ENCODE peak calls at places on chromosomes 3 and 15, in nine cellular contexts. One of them, this sample, is unnamed.

GRCh38 chr3:178561239-178561638 is 25.0 kb downstream of the KCNMB2 start:
- DNase-seq in ACHN: no peak
- DNase-seq in AG09319: no peak
- DNase-seq in upper lobe of left lung: no peak
- DNase-seq in stimulated activated CD8-positive, alpha-beta memory T cell treated with anti-CD3 and anti-CD28 coated beads, Interleukin-15, amount 100 ng/mL, for 24 hours: no peak
- DNase-seq in C1 segment of cervical spinal cord: no peak
- DNase-seq in NCI-H2029: no peak
- DNase-seq in osteocyte: no peak
- DNase-seq in SK-N-DZ: no peak
- DNase-seq in this sample: no peak

GRCh38 chr3:5729852-5730251 is 542.3 kb downstream of the EDEM1 start:
- DNase-seq in ACHN: no peak
- DNase-seq in AG09319: no peak
- DNase-seq in upper lobe of left lung: no peak
- DNase-seq in stimulated activated CD8-positive, alpha-beta memory T cell treated with anti-CD3 and anti-CD28 coated beads, Interleukin-15, amount 100 ng/mL, for 24 hours: no peak
- DNase-seq in C1 segment of cervical spinal cord: no peak
- DNase-seq in NCI-H2029: no peak
- DNase-seq in osteocyte: no peak
- DNase-seq in SK-N-DZ: no peak
- DNase-seq in this sample: no peak

GRCh38 chr15:100902436-100903190 is 16.5 kb upstream of the LRRK1 start:
- DNase-seq in ACHN: no peak
- DNase-seq in AG09319: peak; percentile 67
- DNase-seq in upper lobe of left lung: peak; percentile 87
- DNase-seq in stimulated activated CD8-positive, alpha-beta memory T cell treated with anti-CD3 and anti-CD28 coated beads, Interleukin-15, amount 100 ng/mL, for 24 hours: no peak
- DNase-seq in C1 segment of cervical spinal cord: peak; percentile 28
- DNase-seq in NCI-H2029: peak; percentile 65
- DNase-seq in osteocyte: no peak
- DNase-seq in SK-N-DZ: peak; percentile 57
- DNase-seq in this sample: no peak

GRCh38 chr3:154970796-154971195 is 109.3 kb upstream of the MME start:
- DNase-seq in ACHN: no peak
- DNase-seq in AG09319: peak; percentile 87
- DNase-seq in upper lobe of left lung: no peak
- DNase-seq in stimulated activated CD8-positive, alpha-beta memory T cell treated with anti-CD3 and anti-CD28 coated beads, Interleukin-15, amount 100 ng/mL, for 24 hours: no peak
- DNase-seq in C1 segment of cervical spinal cord: no peak
- DNase-seq in NCI-H2029: no peak
- DNase-seq in osteocyte: no peak
- DNase-seq in SK-N-DZ: no peak
- DNase-seq in this sample: no peak

GRCh38 chr15:94075349-94075748 is 156.0 kb upstream of the MCTP2 start:
- DNase-seq in ACHN: no peak
- DNase-seq in AG09319: peak; percentile 14
- DNase-seq in upper lobe of left lung: no peak
- DNase-seq in stimulated activated CD8-positive, alpha-beta memory T cell treated with anti-CD3 and anti-CD28 coated beads, Interleukin-15, amount 100 ng/mL, for 24 hours: no peak
- DNase-seq in C1 segment of cervical spinal cord: no peak
- DNase-seq in NCI-H2029: no peak
- DNase-seq in osteocyte: no peak
- DNase-seq in SK-N-DZ: no peak
- DNase-seq in this sample: no peak

GRCh38 chr15:85615930-85616329 is 178.8 kb downstream of the KLHL25 start:
- DNase-seq in ACHN: peak; percentile 50
- DNase-seq in AG09319: no peak
- DNase-seq in upper lobe of left lung: no peak
- DNase-seq in stimulated activated CD8-positive, alpha-beta memory T cell treated with anti-CD3 and anti-CD28 coated beads, Interleukin-15, amount 100 ng/mL, for 24 hours: no peak
- DNase-seq in C1 segment of cervical spinal cord: no peak
- DNase-seq in NCI-H2029: no peak
- DNase-seq in osteocyte: no peak
- DNase-seq in SK-N-DZ: peak; percentile 11
- DNase-seq in this sample: peak; percentile 60

GRCh38 chr3:107676469-107677309 is 153.9 kb downstream of the BBX start:
- DNase-seq in ACHN: peak; percentile 39
- DNase-seq in AG09319: no peak
- DNase-seq in upper lobe of left lung: no peak
- DNase-seq in stimulated activated CD8-positive, alpha-beta memory T cell treated with anti-CD3 and anti-CD28 coated beads, Interleukin-15, amount 100 ng/mL, for 24 hours: no peak
- DNase-seq in C1 segment of cervical spinal cord: no peak
- DNase-seq in NCI-H2029: peak; percentile 40
- DNase-seq in osteocyte: no peak
- DNase-seq in SK-N-DZ: peak; percentile 39
- DNase-seq in this sample: peak; percentile 27

GRCh38 chr3:46926447-46926846 is 48.9 kb downstream of the PTH1R start:
- DNase-seq in ACHN: no peak
- DNase-seq in AG09319: no peak
- DNase-seq in upper lobe of left lung: no peak
- DNase-seq in stimulated activated CD8-positive, alpha-beta memory T cell treated with anti-CD3 and anti-CD28 coated beads, Interleukin-15, amount 100 ng/mL, for 24 hours: no peak
- DNase-seq in C1 segment of cervical spinal cord: no peak
- DNase-seq in NCI-H2029: no peak
- DNase-seq in osteocyte: no peak
- DNase-seq in SK-N-DZ: no peak
- DNase-seq in this sample: no peak

GRCh38 chr3:69080233-69080644 is at the start of gene UBA3:
- DNase-seq in ACHN: peak; percentile 85
- DNase-seq in AG09319: peak; percentile 49
- DNase-seq in upper lobe of left lung: peak; percentile 97
- DNase-seq in stimulated activated CD8-positive, alpha-beta memory T cell treated with anti-CD3 and anti-CD28 coated beads, Interleukin-15, amount 100 ng/mL, for 24 hours: peak; percentile 81
- DNase-seq in C1 segment of cervical spinal cord: peak; percentile 93
- DNase-seq in NCI-H2029: peak; percentile 54
- DNase-seq in osteocyte: peak; percentile 93
- DNase-seq in SK-N-DZ: peak; percentile 82
- DNase-seq in this sample: peak; percentile 95

GRCh38 chr15:71545223-71545760 is 265.1 kb upstream of the NR2E3 start:
- DNase-seq in ACHN: no peak
- DNase-seq in AG09319: no peak
- DNase-seq in upper lobe of left lung: no peak
- DNase-seq in stimulated activated CD8-positive, alpha-beta memory T cell treated with anti-CD3 and anti-CD28 coated beads, Interleukin-15, amount 100 ng/mL, for 24 hours: no peak
- DNase-seq in C1 segment of cervical spinal cord: no peak
- DNase-seq in NCI-H2029: no peak
- DNase-seq in osteocyte: no peak
- DNase-seq in SK-N-DZ: no peak
- DNase-seq in this sample: no peak

GRCh38 chr3:149198611-149199010 is 23.0 kb downstream of the CP start:
- DNase-seq in ACHN: no peak
- DNase-seq in AG09319: no peak
- DNase-seq in upper lobe of left lung: no peak
- DNase-seq in stimulated activated CD8-positive, alpha-beta memory T cell treated with anti-CD3 and anti-CD28 coated beads, Interleukin-15, amount 100 ng/mL, for 24 hours: no peak
- DNase-seq in C1 segment of cervical spinal cord: no peak
- DNase-seq in NCI-H2029: no peak
- DNase-seq in osteocyte: no peak
- DNase-seq in SK-N-DZ: no peak
- DNase-seq in this sample: peak; percentile 72

GRCh38 chr3:136959599-136959998 is 1.8 kb downstream of the IL20RB start:
- DNase-seq in ACHN: no peak
- DNase-seq in AG09319: no peak
- DNase-seq in upper lobe of left lung: no peak
- DNase-seq in stimulated activated CD8-positive, alpha-beta memory T cell treated with anti-CD3 and anti-CD28 coated beads, Interleukin-15, amount 100 ng/mL, for 24 hours: no peak
- DNase-seq in C1 segment of cervical spinal cord: no peak
- DNase-seq in NCI-H2029: no peak
- DNase-seq in osteocyte: no peak
- DNase-seq in SK-N-DZ: no peak
- DNase-seq in this sample: no peak

GRCh38 chr3:151439652-151440125 is 21.2 kb downstream of the IGSF10 start:
- DNase-seq in ACHN: peak; percentile 60
- DNase-seq in AG09319: peak; percentile 49
- DNase-seq in upper lobe of left lung: no peak
- DNase-seq in stimulated activated CD8-positive, alpha-beta memory T cell treated with anti-CD3 and anti-CD28 coated beads, Interleukin-15, amount 100 ng/mL, for 24 hours: no peak
- DNase-seq in C1 segment of cervical spinal cord: no peak
- DNase-seq in NCI-H2029: no peak
- DNase-seq in osteocyte: no peak
- DNase-seq in SK-N-DZ: peak; percentile 67
- DNase-seq in this sample: peak; percentile 62

GRCh38 chr3:60703956-60704736 is 547.1 kb downstream of the FHIT start:
- DNase-seq in ACHN: no peak
- DNase-seq in AG09319: no peak
- DNase-seq in upper lobe of left lung: no peak
- DNase-seq in stimulated activated CD8-positive, alpha-beta memory T cell treated with anti-CD3 and anti-CD28 coated beads, Interleukin-15, amount 100 ng/mL, for 24 hours: no peak
- DNase-seq in C1 segment of cervical spinal cord: no peak
- DNase-seq in NCI-H2029: no peak
- DNase-seq in osteocyte: no peak
- DNase-seq in SK-N-DZ: no peak
- DNase-seq in this sample: no peak

GRCh38 chr3:64178419-64178818 is 46.8 kb downstream of the PRICKLE2 start:
- DNase-seq in ACHN: no peak
- DNase-seq in AG09319: no peak
- DNase-seq in upper lobe of left lung: no peak
- DNase-seq in stimulated activated CD8-positive, alpha-beta memory T cell treated with anti-CD3 and anti-CD28 coated beads, Interleukin-15, amount 100 ng/mL, for 24 hours: no peak
- DNase-seq in C1 segment of cervical spinal cord: no peak
- DNase-seq in NCI-H2029: no peak
- DNase-seq in osteocyte: no peak
- DNase-seq in SK-N-DZ: no peak
- DNase-seq in this sample: no peak

GRCh38 chr3:99499235-99499798 is 139.1 kb upstream of the COL8A1 start:
- DNase-seq in ACHN: peak; percentile 58
- DNase-seq in AG09319: no peak
- DNase-seq in upper lobe of left lung: no peak
- DNase-seq in stimulated activated CD8-positive, alpha-beta memory T cell treated with anti-CD3 and anti-CD28 coated beads, Interleukin-15, amount 100 ng/mL, for 24 hours: no peak
- DNase-seq in C1 segment of cervical spinal cord: no peak
- DNase-seq in NCI-H2029: no peak
- DNase-seq in osteocyte: no peak
- DNase-seq in SK-N-DZ: peak; percentile 22
- DNase-seq in this sample: peak; percentile 52

GRCh38 chr3:174002543-174002942 is 605.0 kb downstream of the NLGN1 start:
- DNase-seq in ACHN: peak; percentile 30
- DNase-seq in AG09319: no peak
- DNase-seq in upper lobe of left lung: no peak
- DNase-seq in stimulated activated CD8-positive, alpha-beta memory T cell treated with anti-CD3 and anti-CD28 coated beads, Interleukin-15, amount 100 ng/mL, for 24 hours: no peak
- DNase-seq in C1 segment of cervical spinal cord: no peak
- DNase-seq in NCI-H2029: no peak
- DNase-seq in osteocyte: no peak
- DNase-seq in SK-N-DZ: no peak
- DNase-seq in this sample: no peak

GRCh38 chr3:114756506-114757279 is 390.4 kb downstream of the ZBTB20 start:
- DNase-seq in ACHN: peak; percentile 53
- DNase-seq in AG09319: peak; percentile 27
- DNase-seq in upper lobe of left lung: no peak
- DNase-seq in stimulated activated CD8-positive, alpha-beta memory T cell treated with anti-CD3 and anti-CD28 coated beads, Interleukin-15, amount 100 ng/mL, for 24 hours: no peak
- DNase-seq in C1 segment of cervical spinal cord: no peak
- DNase-seq in NCI-H2029: no peak
- DNase-seq in osteocyte: no peak
- DNase-seq in SK-N-DZ: no peak
- DNase-seq in this sample: no peak

GRCh38 chr3:172107403-172107802 is 68.0 kb downstream of the FNDC3B start:
- DNase-seq in ACHN: no peak
- DNase-seq in AG09319: no peak
- DNase-seq in upper lobe of left lung: no peak
- DNase-seq in stimulated activated CD8-positive, alpha-beta memory T cell treated with anti-CD3 and anti-CD28 coated beads, Interleukin-15, amount 100 ng/mL, for 24 hours: no peak
- DNase-seq in C1 segment of cervical spinal cord: no peak
- DNase-seq in NCI-H2029: no peak
- DNase-seq in osteocyte: no peak
- DNase-seq in SK-N-DZ: no peak
- DNase-seq in this sample: no peak

GRCh38 chr3:172559029-172559428 is 35.8 kb upstream of the TNFSF10 start:
- DNase-seq in ACHN: no peak
- DNase-seq in AG09319: no peak
- DNase-seq in upper lobe of left lung: no peak
- DNase-seq in stimulated activated CD8-positive, alpha-beta memory T cell treated with anti-CD3 and anti-CD28 coated beads, Interleukin-15, amount 100 ng/mL, for 24 hours: no peak
- DNase-seq in C1 segment of cervical spinal cord: no peak
- DNase-seq in NCI-H2029: no peak
- DNase-seq in osteocyte: no peak
- DNase-seq in SK-N-DZ: no peak
- DNase-seq in this sample: no peak

GRCh38 chr15:91950631-91951384 is 97.3 kb downstream of the SLCO3A1 start:
- DNase-seq in ACHN: no peak
- DNase-seq in AG09319: no peak
- DNase-seq in upper lobe of left lung: no peak
- DNase-seq in stimulated activated CD8-positive, alpha-beta memory T cell treated with anti-CD3 and anti-CD28 coated beads, Interleukin-15, amount 100 ng/mL, for 24 hours: no peak
- DNase-seq in C1 segment of cervical spinal cord: no peak
- DNase-seq in NCI-H2029: no peak
- DNase-seq in osteocyte: no peak
- DNase-seq in SK-N-DZ: no peak
- DNase-seq in this sample: no peak

GRCh38 chr15:57861805-57862586 is 155.5 kb downstream of the POLR2M start:
- DNase-seq in ACHN: no peak
- DNase-seq in AG09319: peak; percentile 11
- DNase-seq in upper lobe of left lung: no peak
- DNase-seq in stimulated activated CD8-positive, alpha-beta memory T cell treated with anti-CD3 and anti-CD28 coated beads, Interleukin-15, amount 100 ng/mL, for 24 hours: no peak
- DNase-seq in C1 segment of cervical spinal cord: no peak
- DNase-seq in NCI-H2029: no peak
- DNase-seq in osteocyte: no peak
- DNase-seq in SK-N-DZ: no peak
- DNase-seq in this sample: no peak

GRCh38 chr15:101256756-101257155 is 4.9 kb upstream of the CHSY1 start:
- DNase-seq in ACHN: peak; percentile 40
- DNase-seq in AG09319: no peak
- DNase-seq in upper lobe of left lung: no peak
- DNase-seq in stimulated activated CD8-positive, alpha-beta memory T cell treated with anti-CD3 and anti-CD28 coated beads, Interleukin-15, amount 100 ng/mL, for 24 hours: no peak
- DNase-seq in C1 segment of cervical spinal cord: no peak
- DNase-seq in NCI-H2029: no peak
- DNase-seq in osteocyte: no peak
- DNase-seq in SK-N-DZ: no peak
- DNase-seq in this sample: no peak

GRCh38 chr3:161171639-161172552 is 49.2 kb upstream of the NMD3 start:
- DNase-seq in ACHN: peak; percentile 23
- DNase-seq in AG09319: no peak
- DNase-seq in upper lobe of left lung: no peak
- DNase-seq in stimulated activated CD8-positive, alpha-beta memory T cell treated with anti-CD3 and anti-CD28 coated beads, Interleukin-15, amount 100 ng/mL, for 24 hours: no peak
- DNase-seq in C1 segment of cervical spinal cord: no peak
- DNase-seq in NCI-H2029: no peak
- DNase-seq in osteocyte: no peak
- DNase-seq in SK-N-DZ: no peak
- DNase-seq in this sample: peak; percentile 21

GRCh38 chr3:43733459-43734384 is 43.0 kb downstream of the ABHD5 start:
- DNase-seq in ACHN: no peak
- DNase-seq in AG09319: no peak
- DNase-seq in upper lobe of left lung: no peak
- DNase-seq in stimulated activated CD8-positive, alpha-beta memory T cell treated with anti-CD3 and anti-CD28 coated beads, Interleukin-15, amount 100 ng/mL, for 24 hours: no peak
- DNase-seq in C1 segment of cervical spinal cord: peak; percentile 29
- DNase-seq in NCI-H2029: no peak
- DNase-seq in osteocyte: no peak
- DNase-seq in SK-N-DZ: no peak
- DNase-seq in this sample: no peak

GRCh38 chr3:16338999-16339398 is 74.0 kb downstream of the OXNAD1 start:
- DNase-seq in ACHN: peak; percentile 3
- DNase-seq in AG09319: peak; percentile 97
- DNase-seq in upper lobe of left lung: no peak
- DNase-seq in stimulated activated CD8-positive, alpha-beta memory T cell treated with anti-CD3 and anti-CD28 coated beads, Interleukin-15, amount 100 ng/mL, for 24 hours: no peak
- DNase-seq in C1 segment of cervical spinal cord: no peak
- DNase-seq in NCI-H2029: no peak
- DNase-seq in osteocyte: no peak
- DNase-seq in SK-N-DZ: no peak
- DNase-seq in this sample: no peak

GRCh38 chr3:37907906-37908305 is 46.2 kb downstream of the CTDSPL start:
- DNase-seq in ACHN: no peak
- DNase-seq in AG09319: no peak
- DNase-seq in upper lobe of left lung: no peak
- DNase-seq in stimulated activated CD8-positive, alpha-beta memory T cell treated with anti-CD3 and anti-CD28 coated beads, Interleukin-15, amount 100 ng/mL, for 24 hours: no peak
- DNase-seq in C1 segment of cervical spinal cord: peak; percentile 64
- DNase-seq in NCI-H2029: no peak
- DNase-seq in osteocyte: no peak
- DNase-seq in SK-N-DZ: no peak
- DNase-seq in this sample: peak; percentile 43

GRCh38 chr15:62928996-62929350 is 113.6 kb upstream of the TPM1 start:
- DNase-seq in ACHN: peak; percentile 31
- DNase-seq in AG09319: no peak
- DNase-seq in upper lobe of left lung: no peak
- DNase-seq in stimulated activated CD8-positive, alpha-beta memory T cell treated with anti-CD3 and anti-CD28 coated beads, Interleukin-15, amount 100 ng/mL, for 24 hours: no peak
- DNase-seq in C1 segment of cervical spinal cord: no peak
- DNase-seq in NCI-H2029: no peak
- DNase-seq in osteocyte: no peak
- DNase-seq in SK-N-DZ: no peak
- DNase-seq in this sample: no peak

GRCh38 chr3:14516738-14517345 is 23.3 kb downstream of the GRIP2 start:
- DNase-seq in ACHN: no peak
- DNase-seq in AG09319: no peak
- DNase-seq in upper lobe of left lung: no peak
- DNase-seq in stimulated activated CD8-positive, alpha-beta memory T cell treated with anti-CD3 and anti-CD28 coated beads, Interleukin-15, amount 100 ng/mL, for 24 hours: no peak
- DNase-seq in C1 segment of cervical spinal cord: no peak
- DNase-seq in NCI-H2029: no peak
- DNase-seq in osteocyte: no peak
- DNase-seq in SK-N-DZ: no peak
- DNase-seq in this sample: no peak

GRCh38 chr3:134409041-134409440 is 34.8 kb upstream of the AMOTL2 start:
- DNase-seq in ACHN: no peak
- DNase-seq in AG09319: no peak
- DNase-seq in upper lobe of left lung: no peak
- DNase-seq in stimulated activated CD8-positive, alpha-beta memory T cell treated with anti-CD3 and anti-CD28 coated beads, Interleukin-15, amount 100 ng/mL, for 24 hours: no peak
- DNase-seq in C1 segment of cervical spinal cord: no peak
- DNase-seq in NCI-H2029: no peak
- DNase-seq in osteocyte: no peak
- DNase-seq in SK-N-DZ: no peak
- DNase-seq in this sample: no peak

GRCh38 chr15:67086650-67086941 is 21.2 kb downstream of the SMAD3 start:
- DNase-seq in ACHN: no peak
- DNase-seq in AG09319: no peak
- DNase-seq in upper lobe of left lung: no peak
- DNase-seq in stimulated activated CD8-positive, alpha-beta memory T cell treated with anti-CD3 and anti-CD28 coated beads, Interleukin-15, amount 100 ng/mL, for 24 hours: no peak
- DNase-seq in C1 segment of cervical spinal cord: no peak
- DNase-seq in NCI-H2029: no peak
- DNase-seq in osteocyte: no peak
- DNase-seq in SK-N-DZ: no peak
- DNase-seq in this sample: no peak

This sample was measured in neural progenitor cell.